ENCODE peak calls at places on chromosome 12, in five cellular contexts. One of them, this sample, is unnamed.

GRCh38 chr12:131552167-131552863 is 158.6 kb upstream of the SFSWAP start:
- DNase-seq in uterus: no peak
- DNase-seq in naive B cell: no peak
- DNase-seq in stimulated activated effector memory CD8-positive, alpha-beta T cell treated with anti-CD3 and anti-CD28 coated beads, Interleukin-12 subunit alpha, Interleukin-12 subunit beta, amount 100 ng/mL, for 72 hours: no peak
- DNase-seq in Right ventricle myocardium superior: no peak
- DNase-seq in this sample: no peak

GRCh38 chr12:45282411-45282810 is 66.5 kb downstream of the ANO6 start:
- DNase-seq in Right ventricle myocardium superior: no peak
- DNase-seq in stimulated activated effector memory CD8-positive, alpha-beta T cell treated with anti-CD3 and anti-CD28 coated beads, Interleukin-12 subunit alpha, Interleukin-12 subunit beta, amount 100 ng/mL, for 72 hours: no peak
- DNase-seq in naive B cell: no peak
- DNase-seq in uterus: no peak
- DNase-seq in this sample: no peak

GRCh38 chr12:105470601-105471000 is 140.1 kb downstream of the C12orf75 start:
- DNase-seq in naive B cell: no peak
- DNase-seq in uterus: no peak
- DNase-seq in stimulated activated effector memory CD8-positive, alpha-beta T cell treated with anti-CD3 and anti-CD28 coated beads, Interleukin-12 subunit alpha, Interleukin-12 subunit beta, amount 100 ng/mL, for 72 hours: no peak
- DNase-seq in Right ventricle myocardium superior: no peak
- DNase-seq in this sample: no peak

GRCh38 chr12:20154060-20154459 is 214.3 kb upstream of the PDE3A start:
- DNase-seq in Right ventricle myocardium superior: no peak
- DNase-seq in naive B cell: no peak
- DNase-seq in stimulated activated effector memory CD8-positive, alpha-beta T cell treated with anti-CD3 and anti-CD28 coated beads, Interleukin-12 subunit alpha, Interleukin-12 subunit beta, amount 100 ng/mL, for 72 hours: no peak
- DNase-seq in uterus: no peak
- DNase-seq in this sample: no peak

GRCh38 chr12:123078531-123079123 is 72.3 kb downstream of the PITPNM2 start:
- DNase-seq in uterus: no peak
- DNase-seq in Right ventricle myocardium superior: no peak
- DNase-seq in stimulated activated effector memory CD8-positive, alpha-beta T cell treated with anti-CD3 and anti-CD28 coated beads, Interleukin-12 subunit alpha, Interleukin-12 subunit beta, amount 100 ng/mL, for 72 hours: no peak
- DNase-seq in naive B cell: no peak
- DNase-seq in this sample: no peak

GRCh38 chr12:77064891-77065360 is 443 bp downstream of the E2F7 start:
- DNase-seq in naive B cell: no peak
- DNase-seq in uterus: no peak
- DNase-seq in stimulated activated effector memory CD8-positive, alpha-beta T cell treated with anti-CD3 and anti-CD28 coated beads, Interleukin-12 subunit alpha, Interleukin-12 subunit beta, amount 100 ng/mL, for 72 hours: no peak
- DNase-seq in Right ventricle myocardium superior: no peak
- DNase-seq in this sample: no peak

GRCh38 chr12:129276408-129277042 is 423.2 kb downstream of the GLT1D1 start:
- DNase-seq in uterus: no peak
- DNase-seq in Right ventricle myocardium superior: no peak
- DNase-seq in stimulated activated effector memory CD8-positive, alpha-beta T cell treated with anti-CD3 and anti-CD28 coated beads, Interleukin-12 subunit alpha, Interleukin-12 subunit beta, amount 100 ng/mL, for 72 hours: no peak
- DNase-seq in naive B cell: no peak
- DNase-seq in this sample: no peak

GRCh38 chr12:71840226-71840847 is 778 bp downstream of the TBC1D15 start:
- DNase-seq in uterus: no peak
- DNase-seq in naive B cell: no peak
- DNase-seq in stimulated activated effector memory CD8-positive, alpha-beta T cell treated with anti-CD3 and anti-CD28 coated beads, Interleukin-12 subunit alpha, Interleukin-12 subunit beta, amount 100 ng/mL, for 72 hours: peak
- DNase-seq in Right ventricle myocardium superior: no peak
- DNase-seq in this sample: no peak

GRCh38 chr12:12872139-12872933 is 19.0 kb upstream of the GPRC5A start:
- DNase-seq in uterus: no peak
- DNase-seq in Right ventricle myocardium superior: no peak
- DNase-seq in stimulated activated effector memory CD8-positive, alpha-beta T cell treated with anti-CD3 and anti-CD28 coated beads, Interleukin-12 subunit alpha, Interleukin-12 subunit beta, amount 100 ng/mL, for 72 hours: no peak
- DNase-seq in naive B cell: no peak
- DNase-seq in this sample: no peak

GRCh38 chr12:94599189-94599588 is 51.2 kb downstream of the TMCC3 start:
- DNase-seq in Right ventricle myocardium superior: no peak
- DNase-seq in naive B cell: no peak
- DNase-seq in stimulated activated effector memory CD8-positive, alpha-beta T cell treated with anti-CD3 and anti-CD28 coated beads, Interleukin-12 subunit alpha, Interleukin-12 subunit beta, amount 100 ng/mL, for 72 hours: no peak
- DNase-seq in uterus: no peak
- DNase-seq in this sample: no peak

GRCh38 chr12:52439845-52440244 is 5.7 kb upstream of the KRT75 start:
- DNase-seq in Right ventricle myocardium superior: no peak
- DNase-seq in uterus: no peak
- DNase-seq in naive B cell: no peak
- DNase-seq in stimulated activated effector memory CD8-positive, alpha-beta T cell treated with anti-CD3 and anti-CD28 coated beads, Interleukin-12 subunit alpha, Interleukin-12 subunit beta, amount 100 ng/mL, for 72 hours: no peak
- DNase-seq in this sample: no peak